ENCODE peak calls at places on chromosomes 7 and 10, in ten cellular contexts. J is prostate gland, C is esophagus muscularis mucosa, H is GM12891, Z is IMR-90, N is ovary, F is H54, W is NB4, A is A549, E is lower leg skin. L is an unnamed sample.

GRCh38 chr10:75187961-75188426 is 22.6 kb upstream of the VDAC2 start:
- DNase-seq in J (peak), C (no peak), H (peak), Z (peak), N (peak), F (peak), W (peak), A (peak), E (peak), L (no peak)

GRCh38 chr10:110556993-110557601 is 10.4 kb upstream of the SMC3 start:
- DNase-seq in J (peak), C (no peak), H (peak), Z (peak), N (peak), F (no peak), W (peak), A (peak), E (no peak), L (no peak)

GRCh38 chr10:103682042-103682441 is 173.3 kb downstream of the SH3PXD2A start:
- DNase-seq in J (no peak), C (no peak), H (no peak), Z (no peak), N (no peak), F (no peak), W (no peak), A (no peak), E (peak), L (no peak)

GRCh38 chr7:150858236-150859197 is 6.2 kb downstream of the AOC1 start:
- DNase-seq in J (no peak), C (peak), H (no peak), Z (no peak), N (no peak), F (no peak), W (no peak), A (no peak), E (peak), L (no peak)

GRCh38 chr10:125641398-125641797 is 41.6 kb downstream of the TEX36 start:
- DNase-seq in J (no peak), C (no peak), H (no peak), Z (no peak), N (no peak), F (no peak), W (no peak), A (no peak), E (no peak), L (no peak)

GRCh38 chr10:12844796-12845524 is 156.6 kb downstream of the CCDC3 start:
- DNase-seq in J (peak), C (no peak), H (no peak), Z (peak), N (peak), F (peak), W (no peak), A (peak), E (no peak), L (no peak)

GRCh38 chr7:103710247-103710646 is 264.2 kb upstream of the SLC26A5 start:
- DNase-seq in J (no peak), C (no peak), H (no peak), Z (peak), N (no peak), F (no peak), W (no peak), A (no peak), E (no peak), L (no peak)

GRCh38 chr7:102393467-102393866 is 2.7 kb upstream of the PRKRIP1 start:
- DNase-seq in J (no peak), C (peak), H (no peak), Z (no peak), N (no peak), F (no peak), W (no peak), A (no peak), E (no peak), L (no peak)

GRCh38 chr7:29906200-29907022 is 83.2 kb downstream of the SCRN1 start:
- DNase-seq in J (no peak), C (no peak), H (no peak), Z (no peak), N (no peak), F (no peak), W (no peak), A (no peak), E (no peak), L (no peak)

GRCh38 chr7:1917221-1918062 is 247.4 kb downstream of the ELFN1 start:
- DNase-seq in J (no peak), C (no peak), H (no peak), Z (no peak), N (no peak), F (no peak), W (no peak), A (no peak), E (no peak), L (no peak)

GRCh38 chr7:127974611-127975010 is 56.6 kb downstream of the LRRC4 start:
- DNase-seq in J (no peak), C (no peak), H (no peak), Z (no peak), N (no peak), F (no peak), W (no peak), A (no peak), E (no peak), L (no peak)

GRCh38 chr7:141590666-141591065 is 39.5 kb downstream of the AGK start:
- DNase-seq in J (no peak), C (no peak), H (no peak), Z (no peak), N (no peak), F (no peak), W (no peak), A (peak), E (no peak), L (no peak)

GRCh38 chr7:138865843-138866242 is 67.8 kb upstream of the ATP6V0A4 start:
- DNase-seq in J (no peak), C (no peak), H (no peak), Z (no peak), N (no peak), F (peak), W (peak), A (no peak), E (no peak), L (no peak)

GRCh38 chr10:32446701-32447406 is 914 bp downstream of the CCDC7 start:
- DNase-seq in J (no peak), C (no peak), H (no peak), Z (peak), N (no peak), F (no peak), W (peak), A (peak), E (no peak), L (no peak)

GRCh38 chr10:32445740-32446615 is at the start of gene CCDC7:
- DNase-seq in J (peak), C (peak), H (peak), Z (peak), N (peak), F (peak), W (peak), A (peak), E (peak), L (peak)

DNA sequence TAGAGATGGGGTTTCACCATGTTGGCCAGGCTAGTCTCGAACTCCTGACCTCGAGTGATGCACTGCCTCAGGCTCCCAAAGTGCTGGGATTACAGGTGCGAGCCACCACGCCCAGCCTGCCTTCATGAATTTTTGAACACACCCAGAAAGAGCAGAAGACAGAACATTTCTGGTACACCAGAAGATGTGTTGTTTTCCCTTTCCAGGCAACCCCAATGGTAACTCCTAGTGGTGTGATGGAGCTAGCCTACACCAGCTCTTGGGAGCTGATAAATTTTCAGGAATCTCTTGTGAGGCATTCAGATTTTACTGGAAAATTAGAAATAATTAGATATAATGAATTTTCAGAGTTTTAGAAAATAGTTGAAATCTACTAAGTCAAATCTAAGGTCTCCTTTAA is 904 bp upstream of the CCDC7 start:
- DNase-seq in J (no peak), C (no peak), H (no peak), Z (no peak), N (no peak), F (no peak), W (peak), A (peak), E (no peak), L (no peak)
- TF ChIP-seq POLR2A in J (no peak), C (no peak), H (no peak), Z (no peak), N (no peak), F (no peak), W (no peak), A (no peak), E (no peak), L (no peak)

GRCh38 chr7:100682228-100682741 is 8.7 kb downstream of the GNB2 start:
- DNase-seq in J (no peak), C (no peak), H (peak), Z (peak), N (peak), F (peak), W (peak), A (no peak), E (no peak), L (no peak)
- TF ChIP-seq POLR2A in J (no peak), C (no peak), H (no peak), Z (no peak), N (no peak), F (peak), W (no peak), A (no peak), E (no peak), L (no peak)

GRCh38 chr7:96709381-96710228 is at the start of gene SEM1:
- DNase-seq in J (peak), C (peak), H (peak), Z (peak), N (peak), F (peak), W (peak), A (peak), E (peak), L (peak)
- TF ChIP-seq POLR2A in J (peak), C (no peak), H (peak), Z (peak), N (peak), F (peak), W (peak), A (peak), E (peak), L (peak)

DNA sequence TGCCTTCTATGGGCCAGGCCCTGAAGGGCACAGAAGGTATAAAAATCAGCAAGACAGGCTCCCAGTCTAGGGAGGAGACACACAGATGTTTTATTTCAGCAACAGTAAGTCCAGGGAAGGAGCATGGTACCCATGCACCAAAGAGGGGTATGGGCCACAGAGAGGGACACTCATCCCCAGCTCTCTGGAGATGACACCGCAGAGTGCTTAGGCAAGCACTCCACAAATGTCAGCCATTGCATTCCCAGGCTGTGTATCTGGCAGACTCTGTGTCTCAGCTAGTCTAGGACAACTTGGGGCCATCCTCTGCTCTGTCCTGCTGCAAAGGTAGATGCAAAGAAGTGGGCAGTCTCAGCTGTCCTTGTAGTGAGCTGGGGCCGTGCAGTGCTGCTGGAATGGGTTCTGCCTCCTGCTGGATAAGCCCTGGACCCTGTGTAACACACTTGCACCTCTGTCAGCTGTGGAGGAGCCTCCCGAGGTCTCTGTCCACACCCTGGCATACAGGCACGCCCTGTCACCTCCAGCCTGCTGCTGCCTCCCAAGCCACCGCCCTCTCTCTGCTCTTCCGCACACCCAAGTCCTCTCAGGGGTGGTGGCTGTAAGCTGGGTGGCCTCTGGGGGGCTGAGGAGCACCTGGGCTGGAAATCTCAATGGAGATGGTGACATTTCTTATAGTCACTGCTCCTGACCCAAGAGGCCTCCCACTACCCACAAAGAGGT is 57.6 kb downstream of the VOPP1 start:
- DNase-seq in J (no peak), C (no peak), H (no peak), Z (no peak), N (no peak), F (no peak), W (no peak), A (no peak), E (no peak), L (no peak)
- TF ChIP-seq POLR2A in J (no peak), C (no peak), H (peak), Z (no peak), N (no peak), F (no peak), W (no peak), A (no peak), E (no peak), L (no peak)

GRCh38 chr7:77409739-77410545 is 6.2 kb downstream of the GSAP start:
- DNase-seq in J (no peak), C (no peak), H (no peak), Z (peak), N (no peak), F (no peak), W (peak), A (peak), E (no peak), L (no peak)
- TF ChIP-seq POLR2A in J (no peak), C (no peak), H (no peak), Z (no peak), N (no peak), F (no peak), W (no peak), A (no peak), E (no peak), L (no peak)

L was measured in esophagus squamous epithelium.